ENCODE peak calls at places on chromosomes 7 and 10, in five cellular contexts. D is neural progenitor cell, H is endodermal cell, J is kidney, V is PC-3. G is an unnamed sample.

GRCh38 chr7:22220947-22221346 is 136.0 kb downstream of the RAPGEF5 start:
- DNase-seq in J (no peak), V (no peak), H (no peak), D (no peak), G (no peak)

GRCh38 chr10:77041636-77042258 is 595.9 kb downstream of the KCNMA1 start:
- DNase-seq in H (no peak), J (no peak), D (no peak), V (no peak), G (peak; percentile 20)

GRCh38 chr10:1488970-1489548 is 248.3 kb downstream of the ADARB2 start:
- DNase-seq in H (no peak), D (no peak), V (no peak), J (no peak), G (no peak)

GRCh38 chr7:33807779-33808482 is 97.4 kb upstream of the BMPER start:
- DNase-seq in J (no peak), V (peak; percentile 67), H (peak; percentile 91), D (peak; percentile 25), G (peak; percentile 37)

GRCh38 chr10:104334965-104335650 is 3.2 kb downstream of the ITPRIP start:
- DNase-seq in V (peak; percentile 60), J (no peak), D (no peak), H (peak; percentile 38), G (peak; percentile 16)

GRCh38 chr10:28432210-28432676 is 100.7 kb upstream of the WAC start:
- DNase-seq in J (no peak), D (peak; percentile 83), V (peak; percentile 64), H (peak; percentile 86), G (peak; percentile 60)

GRCh38 chr10:125017547-125018298 is 75.8 kb downstream of the ZRANB1 start:
- DNase-seq in H (no peak), V (no peak), D (peak; percentile 30), J (peak; percentile 79), G (no peak)

GRCh38 chr7:64431838-64432237 is 118.1 kb downstream of the ZNF736 start:
- DNase-seq in D (no peak), H (no peak), J (no peak), V (no peak), G (no peak)

GRCh38 chr7:119167431-119167830 is 942.9 kb downstream of the ANKRD7 start:
- DNase-seq in D (no peak), H (no peak), V (no peak), J (no peak), G (no peak)

GRCh38 chr7:138669364-138669763 is 31.8 kb downstream of the SVOPL start:
- DNase-seq in H (no peak), J (no peak), V (no peak), D (no peak), G (peak; percentile 32)

GRCh38 chr10:127133672-127134500 is 62.5 kb downstream of the INSYN2A start:
- DNase-seq in D (no peak), J (no peak), H (no peak), V (no peak), G (no peak)

GRCh38 chr10:65275296-65275695 is 1650.5 kb upstream of the LRRTM3 start:
- DNase-seq in H (no peak), V (peak; percentile 97), J (no peak), D (no peak), G (no peak)

GRCh38 chr7:51226042-51226755 is 90.4 kb downstream of the COBL start:
- DNase-seq in J (no peak), H (no peak), D (no peak), V (peak; percentile 88), G (no peak)

GRCh38 chr10:19588608-19589007 is 227.6 kb upstream of the PLXDC2 start:
- DNase-seq in V (no peak), H (no peak), D (no peak), J (no peak), G (no peak)

GRCh38 chr10:68586622-68587325 is 26.6 kb downstream of the TET1 start:
- DNase-seq in J (no peak), H (no peak), V (no peak), D (no peak), G (no peak)

GRCh38 chr7:45670227-45670626 is 96.1 kb downstream of the ADCY1 start:
- DNase-seq in J (no peak), D (no peak), H (peak; percentile 15), V (no peak), G (no peak)

GRCh38 chr10:124647421-124648130 is 96.6 kb downstream of the FAM53B start:
- DNase-seq in V (peak; percentile 6), H (peak; percentile 74), D (no peak), J (peak; percentile 85), G (peak; percentile 75)

GRCh38 chr7:107961399-107961798 is 41.6 kb downstream of the LAMB1 start:
- DNase-seq in V (no peak), D (no peak), H (no peak), J (no peak), G (no peak)

GRCh38 chr10:34760606-34761005 is 54.5 kb downstream of the PARD3 start:
- DNase-seq in V (peak; percentile 98), H (peak; percentile 68), D (no peak), J (no peak), G (no peak)

GRCh38 chr10:8112942-8113442 is 58.5 kb downstream of the GATA3 start:
- DNase-seq in J (no peak), D (no peak), H (no peak), V (no peak), G (no peak)

GRCh38 chr10:61635946-61636345 is 26.8 kb upstream of the CABCOCO1 start:
- DNase-seq in V (peak; percentile 100), D (no peak), H (no peak), J (no peak), G (no peak)

GRCh38 chr10:97451605-97452004 is 5.6 kb downstream of the ZDHHC16 start:
- DNase-seq in H (no peak), V (no peak), J (no peak), D (no peak), G (no peak)
- H3K9ac ChIP-seq in H (no peak overlapping the region), V (no peak overlapping the region), J (no peak overlapping the region), D (no peak overlapping the region), G (no peak overlapping the region)

GRCh38 chr10:11208243-11208642 is 190.6 kb downstream of the CELF2 start:
- DNase-seq in V (no peak), J (no peak), D (no peak), H (no peak), G (no peak)
- H3K4me1 ChIP-seq in V (no peaks in the 10 kb centered on the region), J (no peaks in the 10 kb centered on the region), D (peaks cover 47% of the 10 kb centered on the region), H (no peaks in the 10 kb centered on the region), G (peaks cover 3% of the 10 kb centered on the region)

GRCh38 chr10:122258136-122259074 is 12.7 kb upstream of the BTBD16 start:
- DNase-seq in J (no peak), D (no peak), V (no peak), H (peak; percentile 60), G (no peak)
- H3K9ac ChIP-seq in J (no peak overlapping the region), D (no peak overlapping the region), V (no peak overlapping the region), H (no peak overlapping the region), G (no peak overlapping the region)

GRCh38 chr7:129911790-129912189 is 41.0 kb downstream of the UBE2H start:
- DNase-seq in J (no peak), H (no peak), D (no peak), V (peak; percentile 47), G (no peak)

GRCh38 chr7:129909669-129910068 is 43.1 kb downstream of the UBE2H start:
- DNase-seq in H (no peak), J (no peak), D (no peak), V (no peak), G (no peak)

GRCh38 chr7:129914536-129915272 is 38.1 kb downstream of the UBE2H start:
- DNase-seq in D (no peak), V (no peak), H (no peak), J (no peak), G (no peak)

GRCh38 chr7:129917934-129918333 is 34.8 kb downstream of the UBE2H start:
- DNase-seq in J (no peak), V (no peak), H (no peak), D (no peak), G (no peak)

GRCh38 chr7:129913428-129913827 is 39.3 kb downstream of the UBE2H start:
- DNase-seq in V (no peak), J (no peak), H (no peak), D (no peak), G (no peak)
- H3K4me1 ChIP-seq in V (peaks cover 21% of the 10 kb centered on the region), J (peaks cover 9% of the 10 kb centered on the region), H (peaks cover 5% of the 10 kb centered on the region), D (peaks cover 27% of the 10 kb centered on the region), G (peaks cover 3% of the 10 kb centered on the region)

GRCh38 chr7:94403546-94403945 is 8.9 kb downstream of the COL1A2 start:
- DNase-seq in J (no peak), H (no peak), D (no peak), V (no peak), G (no peak)

GRCh38 chr7:94400022-94400421 is 5.3 kb downstream of the COL1A2 start:
- DNase-seq in D (no peak), J (no peak), H (no peak), V (no peak), G (no peak)

GRCh38 chr7:94397721-94398120 is 3.0 kb downstream of the COL1A2 start:
- DNase-seq in H (no peak), V (no peak), J (no peak), D (no peak), G (no peak)

GRCh38 chr7:94401411-94401810 is 6.7 kb downstream of the COL1A2 start:
- DNase-seq in J (no peak), V (no peak), H (no peak), D (no peak), G (no peak)

GRCh38 chr7:94400643-94401042 is 5.9 kb downstream of the COL1A2 start:
- DNase-seq in H (no peak), V (peak; percentile 51), D (no peak), J (no peak), G (no peak)
- H3K9ac ChIP-seq in H (no peak overlapping the region), V (no peak overlapping the region), D (no peak overlapping the region), J (no peak overlapping the region), G (no peak overlapping the region)

GRCh38 chr10:30702860-30703259 is 73.3 kb upstream of the LYZL2 start:
- DNase-seq in V (no peak), H (no peak), J (no peak), D (no peak), G (no peak)
- H3K4me1 ChIP-seq in V (peaks cover 25% of the 10 kb centered on the region), H (no peaks in the 10 kb centered on the region), J (peaks cover 3% of the 10 kb centered on the region), D (peaks cover 19% of the 10 kb centered on the region), G (no peaks in the 10 kb centered on the region)

GRCh38 chr7:55977831-55978230 is 13.4 kb downstream of the NIPSNAP2 start:
- DNase-seq in J (no peak), V (peak; percentile 75), D (no peak), H (no peak), G (no peak)
- H3K9ac ChIP-seq in J (no peak overlapping the region), V (no peak overlapping the region), D (no peak overlapping the region), H (no peak overlapping the region), G (no peak overlapping the region)

DNA sequence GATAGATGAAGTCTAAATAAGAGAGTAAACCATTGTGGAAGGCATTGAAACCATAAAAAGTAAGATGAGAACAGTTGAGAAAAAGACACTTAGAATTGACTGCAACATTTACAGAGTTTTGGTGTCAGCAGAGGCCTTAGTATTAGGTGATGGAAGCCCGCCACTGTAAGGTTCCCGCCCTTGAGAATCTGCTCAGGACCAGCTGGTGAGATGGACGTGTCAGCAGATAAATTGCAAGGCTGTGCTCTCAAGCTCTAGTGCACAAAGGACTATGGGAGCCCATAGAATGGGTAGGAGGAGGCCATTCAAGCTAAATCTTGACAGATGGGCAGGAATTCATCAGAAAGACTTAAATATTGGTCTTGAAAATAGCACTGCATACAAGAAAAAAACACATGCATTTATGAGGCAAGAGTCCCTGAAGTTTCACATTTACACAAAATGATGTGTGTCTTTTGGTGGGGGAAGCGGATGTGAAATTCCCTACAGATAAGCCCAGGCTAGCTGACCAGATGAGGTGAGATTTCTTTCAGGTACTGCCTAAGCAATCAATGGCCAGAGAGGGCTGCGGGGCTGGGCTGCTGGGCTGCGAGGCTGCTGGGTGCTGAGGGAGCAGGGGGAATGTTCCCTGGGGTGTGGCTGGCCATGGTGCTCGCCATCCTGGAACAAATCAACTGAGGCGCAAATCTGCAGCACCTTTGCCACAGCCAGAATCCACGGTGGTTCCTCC is 42.5 kb downstream of the SYPL1 start:
- DNase-seq in H (no peak), V (no peak), D (no peak), J (peak; percentile 90), G (no peak)
- H3K4me1 ChIP-seq in H (peaks cover 7% of the 10 kb centered on the region), V (peaks cover 57% of the 10 kb centered on the region), D (peaks cover 19% of the 10 kb centered on the region), J (peaks cover 35% of the 10 kb centered on the region), G (peaks cover 18% of the 10 kb centered on the region)

G was measured in colonic mucosa.